ENCODE peak calls at places on chromosomes 12 and 14, in four cellular contexts. F is HCT116, Y is A549, W is H1. P is an unnamed sample.

GRCh38 chr14:90900712-90901111 is 84.5 kb upstream of the TTC7B start:
- DNase-seq in F (no peak), Y (no peak), W (no peak), P (peak)

GRCh38 chr12:124914392-124915248 is at the start of gene UBC:
- DNase-seq in F (peak), Y (peak), W (peak), P (peak)

GRCh38 chr14:29817767-29818166 is 109.9 kb downstream of the PRKD1 start:
- DNase-seq in F (no peak), Y (no peak), W (no peak), P (no peak)

GRCh38 chr12:106309671-106310313 is 7.3 kb downstream of the TCP11L2 start:
- DNase-seq in F (no peak), Y (no peak), W (no peak), P (no peak)

GRCh38 chr12:94771199-94771598 is 120.8 kb upstream of the TMCC3 start:
- DNase-seq in F (no peak), Y (no peak), W (no peak), P (peak)

GRCh38 chr12:118271770-118272417 is 100.8 kb downstream of the TAOK3 start:
- DNase-seq in F (no peak), Y (no peak), W (no peak), P (no peak)

GRCh38 chr12:25155031-25155576 is 39.9 kb downstream of the DNAI7 start:
- DNase-seq in F (peak), Y (peak), W (no peak), P (peak)

GRCh38 chr14:20580242-20580641 is 7.6 kb downstream of the RNASE11 start:
- DNase-seq in F (no peak), Y (no peak), W (peak), P (no peak)

GRCh38 chr12:132335179-132335756 is 5.9 kb upstream of the GALNT9 start:
- DNase-seq in F (no peak), Y (no peak), W (no peak), P (no peak)

GRCh38 chr12:47014474-47014873 is 64.9 kb upstream of the PCED1B start:
- DNase-seq in F (no peak), Y (peak), W (no peak), P (peak)

GRCh38 chr14:78946949-78947348 is 776.8 kb downstream of the NRXN3 start:
- DNase-seq in F (no peak), Y (no peak), W (no peak), P (no peak)

GRCh38 chr12:42360747-42361403 is 34.9 kb downstream of the PPHLN1 start:
- DNase-seq in F (no peak), Y (no peak), W (no peak), P (peak)

GRCh38 chr12:52667509-52667908 is 12.7 kb downstream of the KRT1 start:
- DNase-seq in F (no peak), Y (peak), W (no peak), P (no peak)

GRCh38 chr14:101055106-101055662 is 151.7 kb upstream of the RTL1 start:
- DNase-seq in F (no peak), Y (no peak), W (no peak), P (no peak)

GRCh38 chr12:58321414-58321813 is 380.0 kb downstream of the ATP23 start:
- DNase-seq in F (no peak), Y (no peak), W (no peak), P (no peak)

GRCh38 chr14:94051115-94051514 is 25.0 kb downstream of the OTUB2 start:
- DNase-seq in F (no peak), Y (peak), W (no peak), P (peak)

GRCh38 chr12:6123258-6123657 is 1.2 kb downstream of the VWF start:
- DNase-seq in F (no peak), Y (no peak), W (no peak), P (peak)

GRCh38 chr12:6118891-6119568 is 5.4 kb downstream of the VWF start:
- DNase-seq in F (no peak), Y (no peak), W (no peak), P (peak)

GRCh38 chr12:6122211-6122610 is 2.3 kb downstream of the VWF start:
- DNase-seq in F (no peak), Y (no peak), W (no peak), P (no peak)

GRCh38 chr12:6120796-6121473 is 3.5 kb downstream of the VWF start:
- DNase-seq in F (no peak), Y (no peak), W (no peak), P (no peak)

GRCh38 chr12:6124411-6125151 is at the start of gene VWF:
- DNase-seq in F (no peak), Y (no peak), W (no peak), P (peak)
- TF ChIP-seq MAX in F (no peak), Y (no peak), W (no peak), P (no peak)

GRCh38 chr14:52363969-52364368 is 49.9 kb downstream of the PTGER2 start:
- DNase-seq in F (no peak), Y (no peak), W (no peak), P (no peak)

GRCh38 chr14:52366796-52367315 is 52.7 kb downstream of the PTGER2 start:
- DNase-seq in F (no peak), Y (no peak), W (no peak), P (no peak)

GRCh38 chr14:52360831-52361230 is 46.7 kb downstream of the PTGER2 start:
- DNase-seq in F (no peak), Y (no peak), W (no peak), P (no peak)

GRCh38 chr14:52363001-52363704 is 49.0 kb downstream of the PTGER2 start:
- DNase-seq in F (no peak), Y (no peak), W (no peak), P (no peak)

DNA sequence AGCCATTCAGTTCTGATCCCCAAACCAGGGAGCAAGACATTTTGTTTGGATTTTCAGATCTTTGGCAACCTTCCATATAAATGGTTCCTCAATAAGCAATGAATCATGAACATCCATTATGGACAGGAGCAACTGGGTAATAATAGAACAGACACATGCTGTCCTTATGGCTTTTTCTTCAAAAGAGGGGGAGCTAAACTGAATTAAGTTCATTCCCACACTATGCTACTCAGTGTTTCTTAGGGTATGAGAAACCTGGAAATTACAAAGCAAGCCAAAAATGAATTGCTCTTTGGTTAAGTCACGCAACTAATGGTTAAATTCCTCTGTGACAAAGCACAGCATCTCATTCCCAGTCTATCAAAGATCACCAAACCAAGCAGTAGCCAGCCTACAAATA is 51.0 kb downstream of the PTGER2 start:
- DNase-seq in F (no peak), Y (no peak), W (no peak), P (no peak)
- TF ChIP-seq MAX in F (no peak), Y (no peak), W (no peak), P (no peak)

DNA sequence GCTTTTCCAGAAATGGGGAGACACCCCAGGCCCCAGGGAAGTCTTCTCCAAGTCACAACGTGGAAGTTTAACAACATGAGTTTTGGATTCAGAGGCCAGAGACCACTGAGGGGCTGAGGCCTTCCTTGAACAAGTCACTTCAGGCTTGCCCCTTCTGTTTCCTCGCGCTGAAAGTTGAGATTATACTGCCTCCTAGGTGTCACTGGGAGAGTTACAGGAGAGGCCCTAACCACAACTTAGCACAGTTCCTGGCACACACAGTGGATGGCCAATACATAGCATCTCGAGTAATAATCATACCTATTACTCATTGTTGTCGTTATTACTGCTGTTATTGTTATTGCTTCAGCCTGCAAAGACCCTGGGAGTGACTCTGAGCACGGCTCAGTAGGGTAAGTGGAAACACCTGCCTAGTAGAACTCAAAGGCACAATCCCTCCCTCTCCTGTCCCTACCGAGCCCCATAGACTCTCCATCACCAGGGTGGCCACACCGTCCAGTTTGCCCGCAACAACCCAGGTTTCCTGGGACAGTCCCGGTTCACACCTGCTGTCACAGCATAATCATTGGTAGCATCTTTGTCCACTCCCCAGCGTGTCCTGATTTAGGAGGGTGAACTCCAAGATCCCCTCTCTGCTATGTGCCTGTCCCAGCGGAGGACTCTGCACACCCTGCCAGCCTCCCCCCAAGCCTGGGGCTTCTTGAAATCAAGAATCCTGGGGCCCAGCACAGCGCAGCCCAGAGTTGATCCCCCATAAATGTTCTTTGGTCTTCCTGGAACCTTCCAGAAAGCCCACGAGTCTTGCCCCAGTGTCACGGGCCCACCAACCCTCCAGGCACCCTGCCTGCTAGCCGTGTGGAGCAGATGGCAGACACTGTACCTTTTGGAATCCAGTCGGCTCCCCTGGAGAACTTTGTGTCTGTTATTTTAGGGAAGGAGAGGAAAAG is 85.0 kb downstream of the SYNE3 start:
- DNase-seq in F (no peak), Y (peak), W (peak), P (peak)
- TF ChIP-seq MAX in F (no peak), Y (no peak), W (no peak), P (no peak)

GRCh38 chr12:72442217-72442616 is 170.0 kb downstream of the TRHDE start:
- DNase-seq in F (no peak), Y (no peak), W (no peak), P (no peak)
- TF ChIP-seq MAX in F (no peak), Y (no peak), W (no peak), P (no peak)